ENCODE peak calls at places on chromosomes 12 and 14, in eight cellular contexts. E, S, M, O, A, H, L and W are unnamed samples.

GRCh38 chr14:87133073-87133815 is 859.7 kb downstream of the GALC start:
- DNase-seq in E (no peak), S (no peak), M (no peak), O (no peak), A (peak; percentile 98), H (no peak), L (no peak), W (no peak)

GRCh38 chr14:64951291-64951690 is 8.7 kb upstream of the GPX2 start:
- DNase-seq in E (no peak), S (no peak), M (no peak), O (no peak), A (no peak), H (no peak), L (no peak), W (no peak)

GRCh38 chr14:97697772-97698171 is 900.6 kb downstream of the VRK1 start:
- DNase-seq in E (peak; percentile 32), S (no peak), M (no peak), O (no peak), A (no peak), H (no peak), L (no peak), W (no peak)

GRCh38 chr12:132282950-132283771 is 46.2 kb downstream of the GALNT9 start:
- DNase-seq in E (peak; percentile 26), S (no peak), M (no peak), O (no peak), A (no peak), H (no peak), L (no peak), W (no peak)

GRCh38 chr12:3416670-3417069 is 74.3 kb upstream of the PRMT8 start:
- DNase-seq in E (no peak), S (no peak), M (no peak), O (no peak), A (no peak), H (no peak), L (no peak), W (no peak)

GRCh38 chr14:61502459-61503093 is 181.2 kb downstream of the PRKCH start:
- DNase-seq in E (no peak), S (no peak), M (no peak), O (no peak), A (no peak), H (no peak), L (no peak), W (no peak)

GRCh38 chr12:22539055-22539454 is 5.3 kb downstream of the C2CD5 start:
- DNase-seq in E (no peak), S (no peak), M (no peak), O (no peak), A (no peak), H (no peak), L (no peak), W (no peak)

GRCh38 chr14:35339761-35340406 is 47.7 kb downstream of the PSMA6 start:
- DNase-seq in E (no peak), S (no peak), M (no peak), O (no peak), A (no peak), H (no peak), L (no peak), W (no peak)

GRCh38 chr14:71592361-71592760 is 339.9 kb upstream of the RGS6 start:
- DNase-seq in E (no peak), S (no peak), M (no peak), O (no peak), A (no peak), H (no peak), L (no peak), W (no peak)

GRCh38 chr12:95700316-95700785 is 90.2 kb downstream of the NTN4 start:
- DNase-seq in E (no peak), S (no peak), M (no peak), O (no peak), A (peak; percentile 83), H (no peak), L (no peak), W (no peak)

GRCh38 chr12:73226585-73226984 is 954.4 kb downstream of the TRHDE start:
- DNase-seq in E (no peak), S (no peak), M (no peak), O (no peak), A (no peak), H (no peak), L (no peak), W (no peak)

GRCh38 chr14:71070169-71070568 is 162.9 kb downstream of the PCNX1 start:
- DNase-seq in E (no peak), S (no peak), M (no peak), O (no peak), A (peak; percentile 67), H (no peak), L (no peak), W (no peak)

GRCh38 chr12:63919758-63920157 is 75.3 kb downstream of the SRGAP1 start:
- DNase-seq in E (no peak), S (no peak), M (no peak), O (no peak), A (peak; percentile 49), H (no peak), L (no peak), W (no peak)

GRCh38 chr14:104051092-104051813 is 34.2 kb upstream of the ASPG start:
- DNase-seq in E (no peak), S (no peak), M (no peak), O (no peak), A (no peak), H (no peak), L (no peak), W (no peak)

GRCh38 chr12:68831272-68831671 is 23.3 kb downstream of the MDM2 start:
- DNase-seq in E (no peak), S (peak; percentile 32), M (no peak), O (no peak), A (no peak), H (no peak), L (no peak), W (no peak)

GRCh38 chr12:25806271-25806670 is 152.2 kb upstream of the RASSF8 start:
- DNase-seq in E (no peak), S (no peak), M (no peak), O (no peak), A (peak; percentile 75), H (no peak), L (no peak), W (no peak)

GRCh38 chr12:121580959-121581680 is at the start of gene KDM2B:
- DNase-seq in E (peak; percentile 19), S (no peak), M (no peak), O (no peak), A (peak; percentile 75), H (peak; percentile 54), L (peak; percentile 58), W (no peak)

GRCh38 chr12:121132601-121133481 is at the start of gene P2RX7:
- DNase-seq in E (peak; percentile 41), S (peak; percentile 45), M (no peak), O (peak; percentile 29), A (peak; percentile 87), H (peak; percentile 99), L (peak; percentile 96), W (peak; percentile 24)

GRCh38 chr14:95482967-95483842 is 33.2 kb downstream of the SYNE3 start:
- DNase-seq in E (no peak), S (no peak), M (no peak), O (no peak), A (peak; percentile 98), H (no peak), L (no peak), W (no peak)

GRCh38 chr14:39988939-39989338 is 556.7 kb upstream of the FBXO33 start:
- DNase-seq in E (no peak), S (peak; percentile 26), M (peak; percentile 47), O (no peak), A (peak; percentile 0), H (no peak), L (no peak), W (peak; percentile 86)

GRCh38 chr14:102236026-102236425 is 68.9 kb downstream of the MOK start:
- DNase-seq in E (no peak), S (no peak), M (no peak), O (no peak), A (no peak), H (no peak), L (no peak), W (no peak)

GRCh38 chr14:32507029-32507984 is 178.2 kb downstream of the AKAP6 start:
- DNase-seq in E (no peak), S (no peak), M (no peak), O (no peak), A (peak; percentile 90), H (no peak), L (no peak), W (no peak)

GRCh38 chr12:11273449-11273848 is 3.9 kb upstream of the PRB3 start:
- DNase-seq in E (no peak), S (no peak), M (no peak), O (no peak), A (no peak), H (no peak), L (no peak), W (no peak)

GRCh38 chr12:56995930-56996496 is 10.3 kb downstream of the ZBTB39 start:
- DNase-seq in E (no peak), S (no peak), M (no peak), O (no peak), A (no peak), H (no peak), L (no peak), W (no peak)

GRCh38 chr14:105448706-105449111 is 25.9 kb upstream of the CRIP2 start:
- DNase-seq in E (peak; percentile 77), S (peak; percentile 95), M (peak; percentile 15), O (peak; percentile 43), A (peak; percentile 76), H (no peak), L (peak; percentile 68), W (peak; percentile 10)

GRCh38 chr12:46547421-46548340 is 175.1 kb upstream of the SLC38A2 start:
- DNase-seq in E (no peak), S (no peak), M (no peak), O (no peak), A (peak; percentile 46), H (no peak), L (no peak), W (no peak)

GRCh38 chr14:70282666-70283065 is 76.8 kb downstream of the COX16 start:
- DNase-seq in E (no peak), S (no peak), M (no peak), O (no peak), A (no peak), H (no peak), L (no peak), W (no peak)